ENCODE peak calls at places on chromosome 3, in five cellular contexts. One of them, this sample, is unnamed.

GRCh38 chr3:101868534-101869464 is 19.5 kb downstream of the NFKBIZ start:
- DNase-seq in SJSA1: no peak
- DNase-seq in NCI-H2081: no peak
- DNase-seq in adrenal gland: no peak
- DNase-seq in lung: peak
- DNase-seq in this sample: no peak

GRCh38 chr3:14991818-14992612 is 44.6 kb downstream of the NR2C2 start:
- DNase-seq in SJSA1: no peak
- DNase-seq in NCI-H2081: peak
- DNase-seq in adrenal gland: no peak
- DNase-seq in lung: no peak
- DNase-seq in this sample: no peak

GRCh38 chr3:196604548-196604947 is 34.9 kb upstream of the NRROS start:
- DNase-seq in SJSA1: no peak
- DNase-seq in NCI-H2081: no peak
- DNase-seq in adrenal gland: no peak
- DNase-seq in lung: no peak
- DNase-seq in this sample: peak

GRCh38 chr3:12175844-12176453 is 17.2 kb upstream of the TIMP4 start:
- DNase-seq in SJSA1: peak
- DNase-seq in NCI-H2081: peak
- DNase-seq in adrenal gland: peak
- DNase-seq in lung: peak
- DNase-seq in this sample: peak

GRCh38 chr3:113225286-113225685 is 13.9 kb downstream of the BOC start:
- DNase-seq in SJSA1: no peak
- DNase-seq in NCI-H2081: no peak
- DNase-seq in adrenal gland: no peak
- DNase-seq in lung: no peak
- DNase-seq in this sample: no peak

GRCh38 chr3:149813367-149814281 is 609 bp downstream of the RNF13 start:
- DNase-seq in SJSA1: peak
- DNase-seq in NCI-H2081: peak
- DNase-seq in adrenal gland: peak
- DNase-seq in lung: peak
- DNase-seq in this sample: peak

GRCh38 chr3:132318451-132318850 is 1.2 kb downstream of the ACP3 start:
- DNase-seq in SJSA1: no peak
- DNase-seq in NCI-H2081: no peak
- DNase-seq in adrenal gland: no peak
- DNase-seq in lung: no peak
- DNase-seq in this sample: no peak

GRCh38 chr3:119376758-119377157 is 82.6 kb downstream of the ARHGAP31 start:
- DNase-seq in SJSA1: no peak
- DNase-seq in NCI-H2081: no peak
- DNase-seq in adrenal gland: no peak
- DNase-seq in lung: no peak
- DNase-seq in this sample: no peak

GRCh38 chr3:72413228-72413627 is 435.0 kb downstream of the SHQ1 start:
- DNase-seq in SJSA1: no peak
- DNase-seq in NCI-H2081: no peak
- DNase-seq in adrenal gland: no peak
- DNase-seq in lung: no peak
- DNase-seq in this sample: no peak

GRCh38 chr3:134527037-134527436 is 41.2 kb downstream of the CEP63 start:
- DNase-seq in SJSA1: no peak
- DNase-seq in NCI-H2081: no peak
- DNase-seq in adrenal gland: no peak
- DNase-seq in lung: no peak
- DNase-seq in this sample: peak

GRCh38 chr3:12234906-12235305 is 54.0 kb upstream of the PPARG start:
- DNase-seq in SJSA1: no peak
- DNase-seq in NCI-H2081: no peak
- DNase-seq in adrenal gland: no peak
- DNase-seq in lung: no peak
- DNase-seq in this sample: no peak

GRCh38 chr3:113685956-113686721 is 10.3 kb downstream of the USF3 start:
- DNase-seq in SJSA1: no peak
- DNase-seq in NCI-H2081: no peak
- DNase-seq in adrenal gland: no peak
- DNase-seq in lung: peak
- DNase-seq in this sample: no peak

GRCh38 chr3:126135056-126135397 is 45.4 kb downstream of the ALDH1L1 start:
- DNase-seq in SJSA1: no peak
- DNase-seq in NCI-H2081: no peak
- DNase-seq in adrenal gland: peak
- DNase-seq in lung: no peak
- DNase-seq in this sample: no peak

GRCh38 chr3:138673641-138674040 is 65.1 kb downstream of the FAIM start:
- DNase-seq in SJSA1: peak
- DNase-seq in NCI-H2081: peak
- DNase-seq in adrenal gland: no peak
- DNase-seq in lung: no peak
- DNase-seq in this sample: no peak

GRCh38 chr3:59749291-59749690 is 699.5 kb upstream of the CFAP20DC start:
- DNase-seq in SJSA1: peak
- DNase-seq in NCI-H2081: no peak
- DNase-seq in adrenal gland: no peak
- DNase-seq in lung: no peak
- DNase-seq in this sample: no peak

GRCh38 chr3:100748220-100748619 is 38.9 kb downstream of the TFG start:
- DNase-seq in SJSA1: no peak
- DNase-seq in NCI-H2081: peak
- DNase-seq in adrenal gland: no peak
- DNase-seq in lung: no peak
- DNase-seq in this sample: no peak

GRCh38 chr3:138329127-138329983 is at the start of gene NME9:
- DNase-seq in SJSA1: peak
- DNase-seq in NCI-H2081: peak
- DNase-seq in adrenal gland: peak
- DNase-seq in lung: peak
- DNase-seq in this sample: peak

GRCh38 chr3:112136959-112137693 is 4.1 kb upstream of the GCSAM start:
- DNase-seq in SJSA1: peak
- DNase-seq in NCI-H2081: peak
- DNase-seq in adrenal gland: no peak
- DNase-seq in lung: no peak
- DNase-seq in this sample: peak

GRCh38 chr3:120601554-120601953 is 5.4 kb downstream of the NDUFB4 start:
- DNase-seq in SJSA1: no peak
- DNase-seq in NCI-H2081: no peak
- DNase-seq in adrenal gland: no peak
- DNase-seq in lung: no peak
- DNase-seq in this sample: no peak

GRCh38 chr3:183330881-183331280 is 77.8 kb downstream of the B3GNT5 start:
- DNase-seq in SJSA1: no peak
- DNase-seq in NCI-H2081: no peak
- DNase-seq in adrenal gland: no peak
- DNase-seq in lung: no peak
- DNase-seq in this sample: no peak

This sample was measured in GM12865.